ENCODE peak calls at places on chromosome 22, in four cellular contexts. One of them, this sample, is unnamed.

GRCh38 chr22:37292641-37293040 is 10.3 kb downstream of the CYTH4 start:
- DNase-seq in substantia nigra: no peak
- DNase-seq in mucosa of descending colon: no peak
- DNase-seq in germinal center: no peak
- DNase-seq in this sample: no peak

GRCh38 chr22:35739076-35739475 is 21.4 kb downstream of the APOL5 start:
- DNase-seq in substantia nigra: no peak
- DNase-seq in mucosa of descending colon: no peak
- DNase-seq in germinal center: no peak
- DNase-seq in this sample: no peak

GRCh38 chr22:41382098-41382578 is 396 bp downstream of the TEF start:
- DNase-seq in substantia nigra: peak
- DNase-seq in mucosa of descending colon: peak
- DNase-seq in germinal center: peak
- DNase-seq in this sample: peak

GRCh38 chr22:30695351-30695762 is 683 bp downstream of the OSBP2 start:
- DNase-seq in substantia nigra: peak
- DNase-seq in mucosa of descending colon: peak
- DNase-seq in germinal center: no peak
- DNase-seq in this sample: no peak

GRCh38 chr22:45366713-45367112 is 46.7 kb downstream of the SMC1B start:
- DNase-seq in substantia nigra: no peak
- DNase-seq in mucosa of descending colon: no peak
- DNase-seq in germinal center: no peak
- DNase-seq in this sample: no peak

GRCh38 chr22:21939392-21940319 is 13.0 kb downstream of the PPM1F start:
- DNase-seq in substantia nigra: no peak
- DNase-seq in mucosa of descending colon: no peak
- DNase-seq in germinal center: no peak
- DNase-seq in this sample: no peak

GRCh38 chr22:31344369-31345330 is 1.5 kb downstream of the PATZ1 start:
- DNase-seq in substantia nigra: no peak
- DNase-seq in mucosa of descending colon: peak
- DNase-seq in germinal center: peak
- DNase-seq in this sample: peak

GRCh38 chr22:50170453-50171318 is at the start of gene PANX2:
- DNase-seq in substantia nigra: no peak
- DNase-seq in mucosa of descending colon: no peak
- DNase-seq in germinal center: no peak
- DNase-seq in this sample: no peak

GRCh38 chr22:41863472-41863871 is 30.6 kb downstream of the SREBF2 start:
- DNase-seq in substantia nigra: no peak
- DNase-seq in mucosa of descending colon: no peak
- DNase-seq in germinal center: no peak
- DNase-seq in this sample: no peak

GRCh38 chr22:49953027-49953679 is 7.4 kb upstream of the PIM3 start:
- DNase-seq in substantia nigra: no peak
- DNase-seq in mucosa of descending colon: no peak
- DNase-seq in germinal center: no peak
- DNase-seq in this sample: no peak

GRCh38 chr22:25845985-25846745 is 104.2 kb downstream of the MYO18B start:
- DNase-seq in substantia nigra: no peak
- DNase-seq in mucosa of descending colon: no peak
- DNase-seq in germinal center: no peak
- DNase-seq in this sample: no peak

GRCh38 chr22:46001426-46002106 is 24.6 kb upstream of the WNT7B start:
- DNase-seq in substantia nigra: no peak
- DNase-seq in mucosa of descending colon: peak
- DNase-seq in germinal center: no peak
- DNase-seq in this sample: no peak

GRCh38 chr22:37777122-37777687 is 30.5 kb upstream of the GCAT start:
- DNase-seq in substantia nigra: no peak
- DNase-seq in mucosa of descending colon: peak
- DNase-seq in germinal center: peak
- DNase-seq in this sample: no peak

GRCh38 chr22:38681784-38682335 is at the start of gene TOMM22:
- DNase-seq in substantia nigra: peak
- DNase-seq in mucosa of descending colon: peak
- DNase-seq in germinal center: peak
- DNase-seq in this sample: peak

GRCh38 chr22:19875061-19875530 is 20.4 kb upstream of the GNB1L start:
- DNase-seq in substantia nigra: no peak
- DNase-seq in mucosa of descending colon: peak
- DNase-seq in germinal center: no peak
- DNase-seq in this sample: no peak

GRCh38 chr22:22948651-22949611 is 61.3 kb downstream of the IGLL5 start:
- DNase-seq in substantia nigra: no peak
- DNase-seq in mucosa of descending colon: no peak
- DNase-seq in germinal center: no peak
- DNase-seq in this sample: no peak

GRCh38 chr22:46444390-46444854 is 93.0 kb downstream of the CELSR1 start:
- DNase-seq in substantia nigra: no peak
- DNase-seq in mucosa of descending colon: no peak
- DNase-seq in germinal center: no peak
- DNase-seq in this sample: no peak